ENCODE peak calls at places on chromosomes 3 and 15, in seven cellular contexts. H, J, X, S, W, T and N are unnamed samples.

GRCh38 chr15:78790027-78790426 is 21.2 kb downstream of the ADAMTS7 start:
- DNase-seq in T (no peak), X (no peak), S (no peak), J (no peak), H (no peak), W (no peak), N (no peak)

GRCh38 chr3:151290673-151291072 is 12.3 kb upstream of the P2RY14 start:
- DNase-seq in S (no peak), W (no peak), T (no peak), H (no peak), J (no peak), X (no peak), N (no peak)

GRCh38 chr3:13710251-13710650 is 161.3 kb downstream of the FBLN2 start:
- DNase-seq in J (peak), S (peak), T (no peak), H (no peak), W (no peak), X (no peak), N (peak)

GRCh38 chr15:100714034-100714748 is 111.8 kb downstream of the ASB7 start:
- DNase-seq in W (no peak), J (peak), H (no peak), S (no peak), T (no peak), X (no peak), N (no peak)

GRCh38 chr15:100987143-100987542 is 68.0 kb downstream of the LRRK1 start:
- DNase-seq in H (no peak), S (no peak), T (no peak), X (no peak), J (no peak), W (no peak), N (no peak)

GRCh38 chr3:149581681-149582349 is 76.0 kb downstream of the WWTR1 start:
- DNase-seq in J (no peak), T (no peak), S (no peak), H (peak), X (no peak), W (no peak), N (no peak)

GRCh38 chr3:58994746-58995330 is 55.0 kb downstream of the CFAP20DC start:
- DNase-seq in H (peak), S (no peak), X (peak), W (peak), J (no peak), T (peak), N (no peak)

GRCh38 chr15:53351373-53351772 is 408.1 kb downstream of the WDR72 start:
- DNase-seq in H (no peak), J (no peak), S (no peak), X (no peak), T (no peak), W (no peak), N (no peak)

GRCh38 chr15:65778269-65778668 is 13.8 kb downstream of the DENND4A start:
- DNase-seq in W (no peak), T (no peak), H (no peak), S (no peak), X (no peak), J (no peak), N (no peak)

GRCh38 chr15:41629883-41630282 is 30.3 kb upstream of the MGA start:
- DNase-seq in W (no peak), J (no peak), X (no peak), T (no peak), H (no peak), S (no peak), N (no peak)

GRCh38 chr15:31442203-31443090 is 115.8 kb downstream of the KLF13 start:
- DNase-seq in X (no peak), S (peak), W (no peak), H (peak), J (no peak), T (no peak), N (no peak)

GRCh38 chr15:98778263-98778959 is 130.1 kb downstream of the IGF1R start:
- DNase-seq in S (no peak), H (no peak), T (no peak), W (no peak), J (no peak), X (no peak), N (no peak)

GRCh38 chr3:135089451-135089850 is 294.4 kb downstream of the EPHB1 start:
- DNase-seq in W (no peak), X (no peak), S (no peak), J (no peak), T (no peak), H (no peak), N (no peak)

GRCh38 chr3:143810866-143811265 is 37.4 kb downstream of the SLC9A9 start:
- DNase-seq in X (no peak), T (no peak), J (no peak), W (no peak), H (no peak), S (no peak), N (no peak)
- H3K4me3 ChIP-seq in X (no peak), T (no peak), J (no peak), W (no peak), H (no peak), S (no peak), N (no peak)

DNA sequence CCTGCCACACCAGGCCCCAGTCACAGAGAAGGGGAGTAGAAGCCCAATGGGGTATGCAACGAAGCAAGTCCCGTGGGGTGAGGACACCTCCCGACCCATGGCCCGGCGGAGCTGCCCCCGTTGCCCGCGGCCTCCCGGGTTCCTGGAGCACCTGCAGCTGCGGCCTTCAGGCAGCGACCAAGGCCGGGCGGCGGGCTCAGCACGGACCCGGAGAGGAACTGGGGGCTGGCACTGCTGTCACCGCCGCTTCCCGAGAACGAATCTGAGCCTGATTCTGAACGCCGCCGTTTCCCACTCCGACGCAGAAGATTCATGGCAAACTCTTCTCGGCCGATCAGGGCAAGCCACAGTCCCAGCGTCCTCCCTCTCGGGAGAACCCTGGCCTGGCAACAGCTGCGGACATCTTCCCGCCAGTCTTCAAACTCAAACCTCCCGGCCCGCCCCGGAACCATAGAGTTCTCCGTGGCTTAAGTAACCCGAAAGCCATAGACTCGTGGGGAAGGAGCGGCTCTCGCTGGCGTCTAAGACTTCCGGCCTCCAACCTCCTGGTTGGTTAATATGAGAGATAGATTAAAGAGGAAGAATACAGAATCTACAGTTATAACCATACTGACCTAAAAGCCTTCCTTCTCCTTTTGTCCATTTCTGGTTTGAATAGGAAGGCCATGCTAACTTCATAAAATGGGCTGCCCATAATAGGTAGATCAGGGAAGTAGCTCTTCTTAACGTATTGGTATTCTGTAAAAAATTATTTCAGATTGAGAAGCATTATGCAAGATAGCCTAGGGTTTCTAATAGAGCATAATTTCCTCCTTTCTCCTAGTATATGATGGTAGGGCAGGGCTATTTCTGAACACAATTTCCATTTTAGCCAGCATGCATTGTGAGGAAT is at the start of gene POLQ:
- DNase-seq in X (peak), S (peak), H (peak), W (peak), J (peak), T (peak), N (peak)
- TF ChIP-seq EP300 in X (no peak), S (no peak), H (no peak), W (no peak), J (no peak), T (peak), N (no peak)

GRCh38 chr15:75023194-75024101 is at the start of gene PPCDC:
- DNase-seq in H (peak), S (peak), W (peak), J (peak), X (peak), T (peak), N (peak)
- TF ChIP-seq POLR2A in H (peak), S (peak), W (peak), J (peak), X (peak), T (peak), N (peak)

DNA sequence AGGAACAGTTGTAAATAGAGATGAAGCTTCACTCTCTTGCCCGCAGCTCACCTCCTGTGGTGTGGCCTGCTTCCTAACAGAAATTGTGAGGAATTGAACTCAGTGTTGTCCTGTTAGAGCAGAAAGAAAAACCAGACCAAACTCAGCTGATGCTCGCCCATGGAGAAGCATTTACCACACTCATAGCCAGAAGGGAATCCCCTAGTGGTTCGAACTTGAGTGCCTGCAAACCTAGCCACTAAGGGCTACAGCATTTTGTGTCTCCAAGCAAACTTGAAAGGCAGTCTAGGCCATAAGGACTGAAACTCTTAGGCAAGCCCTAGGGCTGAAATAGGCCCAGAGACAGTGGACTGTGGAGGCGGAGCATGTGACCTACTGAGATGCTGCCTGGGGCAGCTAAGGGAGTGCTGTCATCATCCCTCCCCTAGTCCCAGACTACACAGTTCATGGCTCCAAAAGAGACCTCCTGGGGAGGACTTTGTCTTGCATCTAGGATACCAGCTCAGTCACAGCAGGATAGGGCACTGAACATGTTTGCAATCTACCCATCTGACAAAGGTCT is 44.5 kb upstream of the MCTP2 start:
- DNase-seq in X (no peak), W (no peak), H (no peak), S (no peak), T (no peak), J (no peak), N (no peak)
- H3K4me3 ChIP-seq in X (no peak), W (no peak), H (no peak), S (no peak), T (no peak), J (no peak), N (no peak)

DNA sequence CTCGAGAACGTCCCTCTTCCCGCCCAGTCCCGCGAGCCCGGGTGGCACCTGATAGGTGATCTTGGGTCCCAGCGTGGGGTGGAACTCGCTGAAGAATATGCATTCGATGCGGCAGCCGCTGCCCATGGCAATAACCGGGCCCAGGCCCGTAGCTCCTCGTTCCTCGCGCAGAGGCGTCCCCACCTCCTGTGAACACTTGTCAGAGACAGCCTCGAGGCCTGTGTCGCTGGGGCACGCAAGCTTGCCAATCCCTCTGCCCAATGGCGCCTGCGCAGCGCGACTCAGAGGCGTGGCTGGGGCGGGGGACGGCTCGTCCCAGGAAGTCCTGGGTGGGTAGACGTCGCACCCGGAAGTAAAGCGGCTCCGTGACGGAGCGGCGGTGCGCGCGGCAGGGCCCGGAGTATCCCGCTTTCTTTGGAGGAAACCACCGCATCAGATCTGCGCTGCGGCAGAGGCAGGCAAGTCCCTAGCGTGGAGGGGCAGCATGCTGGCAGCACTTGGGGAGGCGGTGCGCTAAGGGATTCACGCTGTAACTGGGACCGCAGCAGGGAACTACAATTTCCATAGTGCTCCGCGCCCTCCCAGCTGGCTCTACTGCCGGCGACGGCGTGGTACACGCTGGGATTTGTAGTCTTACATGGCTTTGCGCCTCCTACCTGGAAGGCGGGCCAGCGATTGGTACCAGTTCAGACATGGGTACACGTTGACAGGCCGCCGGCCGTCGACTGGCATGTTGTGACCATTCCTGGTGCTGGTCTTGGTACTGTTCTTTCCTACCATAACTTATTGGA is at the start of the genes CYB561D2 and NPRL2:
- DNase-seq in X (peak), W (peak), J (peak), H (peak), T (peak), S (peak), N (peak)
- TF ChIP-seq EP300 in X (no peak), W (no peak), J (no peak), H (no peak), T (no peak), S (no peak), N (no peak)

GRCh38 chr15:92903588-92903955 is 3.4 kb downstream of the CHD2 start:
- DNase-seq in W (no peak), H (no peak), T (no peak), X (no peak), S (no peak), J (no peak), N (no peak)
- TF ChIP-seq POLR2A in W (no peak), H (no peak), T (no peak), X (no peak), S (no peak), J (no peak), N (no peak)